ENCODE peak calls at places on chromosomes 3 and 15, in seven cellular contexts. I is neural crest cell; G is activated T-cell treated with anti-CD3 and anti-CD28 coated beads, Interleukin-2, amount 50 U/mL, for 72 hours; F is NCI-H2029; K is activated naive CD4-positive, alpha-beta T cell; W is choroid plexus epithelial cell; D is NCI-H146. T is an unnamed sample.

GRCh38 chr15:66216806-66217205 is 36.7 kb downstream of the MEGF11 start:
- DNase-seq in I (no peak), G (no peak), F (no peak), K (no peak), W (no peak), D (no peak), T (no peak)

GRCh38 chr3:25911525-25912295 is 121.8 kb downstream of the OXSM start:
- DNase-seq in I (no peak), G (no peak), F (no peak), K (no peak), W (no peak), D (no peak), T (no peak)

GRCh38 chr15:85382942-85383341 is 2.5 kb downstream of the AKAP13 start:
- DNase-seq in I (no peak), G (no peak), F (no peak), K (no peak), W (no peak), D (no peak), T (no peak)

GRCh38 chr15:47787875-47788274 is 70.6 kb downstream of the SEMA6D start:
- DNase-seq in I (no peak), G (no peak), F (no peak), K (no peak), W (no peak), D (no peak), T (no peak)

GRCh38 chr3:183151716-183152385 is 10.7 kb downstream of the LAMP3 start:
- DNase-seq in I (no peak), G (no peak), F (no peak), K (no peak), W (no peak), D (no peak), T (no peak)

GRCh38 chr3:195001961-195002861 is 268.7 kb downstream of the XXYLT1 start:
- DNase-seq in I (peak), G (peak), F (peak), K (no peak), W (peak), D (peak), T (peak)

GRCh38 chr15:92979011-92979701 is 79.0 kb downstream of the CHD2 start:
- DNase-seq in I (no peak), G (no peak), F (no peak), K (no peak), W (peak), D (no peak), T (no peak)

GRCh38 chr15:50181983-50182232 is at the start of gene SLC27A2:
- DNase-seq in I (peak), G (no peak), F (no peak), K (no peak), W (peak), D (peak), T (no peak)

GRCh38 chr3:49132437-49133225 is at the start of gene LAMB2:
- DNase-seq in I (peak), G (no peak), F (no peak), K (no peak), W (peak), D (peak), T (no peak)

GRCh38 chr3:127525373-127525772 is 65.2 kb downstream of the TPRA1 start:
- DNase-seq in I (no peak), G (no peak), F (peak), K (no peak), W (peak), D (peak), T (no peak)

GRCh38 chr15:77710637-77711036 is 77.9 kb upstream of the LINGO1 start:
- DNase-seq in I (no peak), G (no peak), F (no peak), K (no peak), W (no peak), D (no peak), T (no peak)

GRCh38 chr15:58547628-58548307 is 116.0 kb downstream of the LIPC start:
- DNase-seq in I (no peak), G (no peak), F (no peak), K (no peak), W (no peak), D (no peak), T (no peak)

GRCh38 chr3:190524942-190525341 is 11.1 kb downstream of the IL1RAP start:
- DNase-seq in I (no peak), G (no peak), F (no peak), K (no peak), W (no peak), D (no peak), T (no peak)

GRCh38 chr3:186614266-186614596 is 1.4 kb downstream of the AHSG start:
- DNase-seq in I (no peak), G (no peak), F (no peak), K (no peak), W (no peak), D (no peak), T (no peak)

GRCh38 chr15:63969652-63970421 is 76.4 kb downstream of the DAPK2 start:
- DNase-seq in I (no peak), G (no peak), F (peak), K (no peak), W (no peak), D (no peak), T (no peak)

GRCh38 chr3:100708644-100708988 is 678 bp upstream of the TFG start:
- DNase-seq in I (no peak), G (no peak), F (no peak), K (no peak), W (no peak), D (no peak), T (no peak)

GRCh38 chr3:123583563-123583962 is 1.3 kb downstream of the HACD2 start:
- DNase-seq in I (no peak), G (no peak), F (no peak), K (no peak), W (no peak), D (no peak), T (no peak)

T was measured in KG1.